ENCODE peak calls at places on chromosomes 13 and 19, in six cellular contexts. E is heart left ventricle, F is WTC11, Z is AG04450, K is cardiac fibroblast, D is PC-3. P is an unnamed sample.

GRCh38 chr13:109256866-109257760 is 529.3 kb downstream of the IRS2 start:
- DNase-seq in D (peak; percentile 93), K (peak; percentile 100), E (no peak), Z (peak; percentile 91), F (no peak), P (no peak)

GRCh38 chr13:94123543-94123942 is 355.9 kb downstream of the DCT start:
- DNase-seq in K (no peak), F (no peak), Z (no peak), D (no peak), E (no peak), P (no peak)

GRCh38 chr19:45475537-45476348 is 7.9 kb downstream of the FOSB start:
- DNase-seq in D (no peak), E (no peak), F (no peak), Z (no peak), K (no peak), P (no peak)

GRCh38 chr19:54573330-54573872 is at the start of gene LILRA2:
- DNase-seq in Z (no peak), F (no peak), K (no peak), E (no peak), D (no peak), P (no peak)

GRCh38 chr19:52086481-52086880 is 9.1 kb downstream of the ZNF841 start:
- DNase-seq in F (no peak), E (no peak), D (no peak), K (peak; percentile 79), Z (no peak), P (no peak)

GRCh38 chr19:29379257-29379986 is 146.4 kb upstream of the VSTM2B start:
- DNase-seq in F (no peak), Z (no peak), K (no peak), D (no peak), E (no peak), P (no peak)

GRCh38 chr13:79222427-79223205 is 183.4 kb downstream of the RBM26 start:
- DNase-seq in F (no peak), E (no peak), D (no peak), K (no peak), Z (no peak), P (no peak)

GRCh38 chr13:99315186-99315585 is 8.0 kb upstream of the GPR183 start:
- DNase-seq in Z (no peak), F (no peak), D (no peak), E (no peak), K (no peak), P (no peak)

GRCh38 chr19:51548213-51548651 is 16.8 kb upstream of the SIGLEC6 start:
- DNase-seq in Z (no peak), D (no peak), F (no peak), E (no peak), K (no peak), P (no peak)

GRCh38 chr19:29573486-29573885 is 32.6 kb upstream of the POP4 start:
- DNase-seq in D (no peak), Z (no peak), E (no peak), K (no peak), F (no peak), P (no peak)

GRCh38 chr13:57640582-57640981 is 9.0 kb downstream of the PCDH17 start:
- DNase-seq in E (no peak), Z (no peak), D (no peak), F (no peak), K (peak; percentile 12), P (no peak)

GRCh38 chr13:29515372-29515771 is 80.1 kb downstream of the SLC7A1 start:
- DNase-seq in K (no peak), D (no peak), E (no peak), Z (no peak), F (no peak), P (no peak)

DNA sequence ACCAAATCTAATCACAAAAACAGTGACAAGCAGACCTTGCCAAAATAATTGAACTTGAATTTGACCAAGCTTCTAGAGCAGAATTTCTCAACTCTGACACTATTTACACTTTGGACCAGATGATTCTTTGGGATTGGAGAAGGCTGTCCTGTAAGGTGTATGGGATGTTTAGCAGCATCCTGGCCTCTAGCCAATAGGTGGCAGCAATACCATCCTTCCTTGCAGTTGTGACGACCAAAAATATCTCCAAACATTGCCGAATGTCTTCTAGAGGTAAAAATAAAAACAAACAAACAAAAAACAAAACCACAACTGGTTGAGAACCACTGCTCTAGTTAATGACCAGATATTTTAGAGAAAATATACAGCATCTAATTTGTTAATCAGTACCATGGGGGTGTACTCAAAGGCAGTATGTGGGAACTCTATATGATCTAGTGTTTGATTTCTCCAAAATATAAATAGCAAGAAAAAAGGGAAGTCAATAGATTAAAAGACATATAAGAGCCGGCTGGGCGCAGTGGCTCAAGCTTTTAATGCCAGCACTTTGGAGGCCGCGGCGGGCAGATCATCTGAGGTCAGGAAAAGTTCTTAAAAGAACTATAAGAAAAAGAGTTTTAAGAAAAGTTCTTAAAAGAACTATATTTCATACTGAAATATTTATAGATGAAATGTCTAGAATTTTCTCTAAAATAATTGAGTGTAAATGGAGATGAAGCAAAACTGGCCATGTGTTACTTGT is 60.9 kb upstream of the ZNF527 start:
- DNase-seq in K (no peak), F (no peak), D (no peak), Z (no peak), E (no peak), P (no peak)
- TF ChIP-seq CTCF in K (no peak), F (peak; percentile 18), D (no peak), Z (no peak), E (no peak), P (no peak)

DNA sequence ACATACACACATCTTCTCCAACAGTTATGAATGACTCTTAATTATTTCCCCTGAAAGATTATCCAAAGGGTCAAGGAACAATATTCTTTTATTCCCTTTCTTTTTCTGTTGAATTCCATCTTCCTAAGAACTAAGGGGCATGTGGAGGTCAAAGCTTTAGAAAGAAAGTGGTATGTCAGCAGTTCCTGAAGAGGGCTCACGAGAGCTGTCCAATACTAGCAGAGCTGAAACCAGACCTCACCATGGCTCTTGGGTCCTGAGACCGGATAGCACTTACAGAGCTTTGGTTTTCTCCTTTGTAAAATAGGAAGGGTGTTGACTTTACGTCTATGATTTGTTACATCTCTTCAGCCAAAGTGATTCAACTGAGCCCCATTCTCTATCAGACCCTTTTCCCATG is 109.8 kb upstream of the FREM2 start:
- DNase-seq in E (no peak), Z (no peak), F (no peak), D (no peak), K (no peak), P (no peak)
- TF ChIP-seq CTCF in E (no peak), Z (no peak), F (no peak), D (no peak), K (no peak), P (no peak)

GRCh38 chr19:28334419-28334818 is 878.5 kb downstream of the UQCRFS1 start:
- DNase-seq in K (no peak), F (no peak), Z (no peak), E (no peak), D (no peak), P (no peak)
- TF ChIP-seq CTCF in K (no peak), F (no peak), Z (no peak), E (no peak), D (no peak), P (no peak)

GRCh38 chr19:17512574-17512939 is 1.1 kb downstream of the PGLS start:
- DNase-seq in D (no peak), F (no peak), Z (no peak), E (no peak), K (no peak), P (no peak)
- TF ChIP-seq CTCF in D (no peak), F (no peak), Z (no peak), E (no peak), K (no peak), P (no peak)

GRCh38 chr13:46184277-46184699 is 2.3 kb upstream of the LCP1 start:
- DNase-seq in F (peak; percentile 72), Z (no peak), E (no peak), K (peak; percentile 30), D (peak; percentile 43), P (no peak)
- TF ChIP-seq CTCF in F (peak; percentile 70), Z (peak; percentile 33), E (peak; percentile 6), K (peak; percentile 50), D (peak; percentile 70), P (no peak)

GRCh38 chr19:2389594-2389993 is 29.5 kb downstream of the TMPRSS9 start:
- DNase-seq in K (no peak), D (no peak), F (no peak), E (no peak), Z (no peak), P (no peak)

GRCh38 chr19:2387367-2388288 is 27.6 kb downstream of the TMPRSS9 start:
- DNase-seq in D (no peak), E (no peak), F (no peak), Z (no peak), K (no peak), P (no peak)

GRCh38 chr19:2382530-2383222 is 22.6 kb downstream of the TMPRSS9 start:
- DNase-seq in D (no peak), E (no peak), F (no peak), Z (no peak), K (no peak), P (no peak)

GRCh38 chr19:2381151-2381822 is 21.2 kb downstream of the TMPRSS9 start:
- DNase-seq in Z (no peak), E (no peak), F (no peak), K (no peak), D (no peak), P (no peak)

DNA sequence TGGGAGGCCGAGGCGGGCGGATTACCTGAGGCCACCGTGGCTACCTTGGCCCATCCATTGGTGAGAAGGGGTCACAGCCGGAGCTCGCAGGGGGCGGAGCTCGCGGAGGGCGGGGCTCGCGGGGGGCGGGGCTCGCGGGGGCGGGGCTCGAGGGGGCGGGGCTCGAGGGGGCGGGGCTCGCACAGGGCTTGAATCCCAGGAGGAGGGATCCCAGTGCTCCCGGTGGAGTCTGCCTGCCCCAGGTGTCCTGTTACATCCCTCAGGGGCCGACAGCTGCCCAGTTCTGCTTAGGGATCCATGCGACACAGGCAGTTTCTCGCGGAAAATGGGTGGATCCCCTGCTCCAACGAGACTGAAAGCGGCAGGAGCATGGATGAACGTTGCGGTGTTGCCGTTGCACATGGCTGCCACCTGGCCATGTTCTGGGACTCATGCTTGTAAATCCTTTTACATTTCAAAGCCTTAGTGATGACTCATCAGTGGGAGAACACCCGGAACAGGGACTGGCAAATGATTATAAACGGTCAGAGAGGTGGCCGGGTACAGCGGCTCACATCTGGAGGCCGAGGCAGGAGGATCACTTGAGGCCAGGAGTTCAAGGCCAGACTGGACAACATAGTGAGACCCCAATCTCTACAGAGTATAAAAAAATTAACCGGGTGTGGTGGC is 25.1 kb downstream of the TMPRSS9 start:
- DNase-seq in K (peak; percentile 85), D (peak; percentile 83), Z (peak; percentile 27), F (peak; percentile 84), E (no peak), P (no peak)
- TF ChIP-seq CTCF in K (no peak), D (no peak), Z (no peak), F (no peak), E (no peak), P (no peak)

GRCh38 chr13:106533940-106534843 is 1.3 kb downstream of the EFNB2 start:
- DNase-seq in E (peak; percentile 69), F (peak; percentile 46), Z (peak; percentile 13), K (peak; percentile 76), D (peak; percentile 56), P (no peak)
- TF ChIP-seq CTCF in E (no peak), F (no peak), Z (no peak), K (peak; percentile 3), D (no peak), P (no peak)

GRCh38 chr13:84086847-84087162 is 204.5 kb upstream of the SLITRK1 start:
- DNase-seq in E (no peak), D (no peak), K (no peak), F (no peak), Z (no peak), P (no peak)
- TF ChIP-seq CTCF in E (no peak), D (no peak), K (no peak), F (no peak), Z (no peak), P (no peak)

P was measured in omental fat pad.